ENCODE peak calls at places on chromosomes 3 and 15, in four cellular contexts. J is HFF-Myc; Q is activated T-cell treated with anti-CD3 and anti-CD28 coated beads, Interleukin-2, amount 50 U/mL, for 1 hour; Z is GM23248. N is an unnamed sample.

GRCh38 chr3:185215873-185216586 is 37.8 kb downstream of the EHHADH start:
- DNase-seq in J (no peak), Q (no peak), Z (peak), N (peak)

GRCh38 chr3:23241256-23241655 is 38.1 kb downstream of the UBE2E2 start:
- DNase-seq in J (no peak), Q (no peak), Z (no peak), N (no peak)

GRCh38 chr15:31135523-31135922 is 34.0 kb upstream of the TRPM1 start:
- DNase-seq in J (no peak), Q (no peak), Z (no peak), N (no peak)

GRCh38 chr3:4421121-4421520 is 45.9 kb downstream of the SUMF1 start:
- DNase-seq in J (no peak), Q (no peak), Z (peak), N (no peak)

GRCh38 chr3:177069514-177070329 is 127.6 kb downstream of the TBL1XR1 start:
- DNase-seq in J (no peak), Q (no peak), Z (peak), N (peak)

GRCh38 chr3:195150194-195151118 is 120.5 kb downstream of the XXYLT1 start:
- DNase-seq in J (no peak), Q (no peak), Z (peak), N (peak)

GRCh38 chr3:153072856-153073255 is 89.2 kb upstream of the RAP2B start:
- DNase-seq in J (no peak), Q (no peak), Z (no peak), N (no peak)

GRCh38 chr3:111302073-111302472 is 230.5 kb downstream of the NECTIN3 start:
- DNase-seq in J (no peak), Q (no peak), Z (no peak), N (no peak)

GRCh38 chr3:171806200-171807128 is 3.8 kb downstream of the PLD1 start:
- DNase-seq in J (peak), Q (no peak), Z (peak), N (peak)

GRCh38 chr15:66908503-66909095 is 156.8 kb upstream of the SMAD3 start:
- DNase-seq in J (no peak), Q (no peak), Z (peak), N (no peak)

GRCh38 chr15:75229191-75230015 is 27.7 kb downstream of the C15orf39 start:
- DNase-seq in J (no peak), Q (no peak), Z (peak), N (no peak)

GRCh38 chr15:43483306-43484128 is 9.4 kb downstream of the TP53BP1 start:
- DNase-seq in J (no peak), Q (no peak), Z (peak), N (peak)

GRCh38 chr3:114389156-114389555 is 95.3 kb downstream of the TIGIT start:
- DNase-seq in J (no peak), Q (no peak), Z (no peak), N (no peak)

GRCh38 chr3:133079621-133080020 is 41.4 kb downstream of the TMEM108 start:
- DNase-seq in J (no peak), Q (no peak), Z (no peak), N (no peak)

GRCh38 chr3:146203761-146204160 is 42.8 kb upstream of the PLOD2 start:
- DNase-seq in J (no peak), Q (no peak), Z (no peak), N (no peak)

GRCh38 chr3:123338021-123338619 is 110.8 kb downstream of the ADCY5 start:
- DNase-seq in J (no peak), Q (no peak), Z (no peak), N (no peak)

GRCh38 chr3:167456157-167456799 is 17.6 kb downstream of the SERPINI2 start:
- DNase-seq in J (no peak), Q (no peak), Z (no peak), N (no peak)

GRCh38 chr3:72657666-72658065 is 190.6 kb downstream of the SHQ1 start:
- DNase-seq in J (no peak), Q (peak), Z (no peak), N (no peak)

GRCh38 chr3:97829198-97829597 is 7.4 kb downstream of the CRYBG3 start:
- DNase-seq in J (no peak), Q (no peak), Z (no peak), N (no peak)

GRCh38 chr15:28977377-28978010 is 91.7 kb downstream of the APBA2 start:
- DNase-seq in J (peak), Q (no peak), Z (peak), N (peak)

GRCh38 chr3:150761831-150762661 is 923 bp downstream of the SIAH2 start:
- DNase-seq in J (peak), Q (peak), Z (peak), N (peak)

GRCh38 chr3:163863146-163863545 is 1215.2 kb downstream of the SI start:
- DNase-seq in J (no peak), Q (no peak), Z (no peak), N (no peak)

GRCh38 chr15:77025941-77026411 is 31.1 kb downstream of the PSTPIP1 start:
- DNase-seq in J (no peak), Q (peak), Z (no peak), N (no peak)

GRCh38 chr3:138919304-138919703 is 27.6 kb downstream of the FOXL2 start:
- DNase-seq in J (no peak), Q (no peak), Z (no peak), N (no peak)

GRCh38 chr3:71304684-71305083 is 278.8 kb downstream of the FOXP1 start:
- DNase-seq in J (no peak), Q (no peak), Z (peak), N (peak)